ENCODE peak calls at places on chromosomes 12 and 14, in nine cellular contexts. U, O, Z, F, M, L, W, C and B are unnamed samples.

GRCh38 chr14:75307700-75308379 is 29.2 kb downstream of the FOS start:
- DNase-seq in U (peak; percentile 85), L (peak; percentile 88), M (peak; percentile 69), Z (peak; percentile 92), O (peak; percentile 88), W (peak; percentile 44), C (peak; percentile 76), F (peak; percentile 74), B (peak; percentile 86)

GRCh38 chr12:11677024-11677423 is 27.6 kb downstream of the ETV6 start:
- DNase-seq in U (no peak), L (no peak), M (no peak), Z (no peak), C (no peak), W (no peak), F (no peak), O (no peak), B (no peak)

GRCh38 chr12:122230798-122231197 is 4.9 kb upstream of the DIABLO start:
- DNase-seq in W (no peak), F (no peak), M (no peak), L (no peak), O (no peak), C (no peak), U (no peak), Z (no peak), B (no peak)

GRCh38 chr12:17588968-17589367 is 501.0 kb downstream of the RERGL start:
- DNase-seq in M (peak; percentile 4), C (no peak), U (peak; percentile 80), F (no peak), O (no peak), L (no peak), Z (peak; percentile 42), W (peak; percentile 68), B (no peak)

GRCh38 chr12:68240975-68241374 is 12.4 kb downstream of the IL22 start:
- DNase-seq in W (peak; percentile 89), L (peak; percentile 22), Z (no peak), M (no peak), F (peak; percentile 92), U (no peak), C (peak; percentile 57), O (peak; percentile 62), B (no peak)

GRCh38 chr14:86515195-86515594 is 985.3 kb downstream of the FLRT2 start:
- DNase-seq in M (no peak), W (no peak), Z (no peak), L (no peak), F (no peak), O (no peak), C (no peak), U (no peak), B (no peak)

GRCh38 chr12:72574138-72574537 is 302.0 kb downstream of the TRHDE start:
- DNase-seq in U (no peak), O (no peak), C (peak; percentile 12), L (no peak), W (no peak), M (no peak), Z (no peak), F (no peak), B (no peak)

GRCh38 chr12:25994252-25994651 is 35.8 kb downstream of the RASSF8 start:
- DNase-seq in U (no peak), L (no peak), Z (no peak), F (no peak), C (peak; percentile 96), M (no peak), O (no peak), W (no peak), B (no peak)

GRCh38 chr12:2359725-2360629 is 307.2 kb downstream of the CACNA1C start:
- DNase-seq in F (no peak), U (no peak), O (no peak), W (no peak), M (no peak), Z (no peak), L (peak; percentile 11), C (no peak), B (no peak)

GRCh38 chr12:508795-509194 is 49.1 kb downstream of the B4GALNT3 start:
- DNase-seq in M (no peak), W (no peak), O (no peak), C (no peak), L (no peak), Z (no peak), U (no peak), F (no peak), B (no peak)

GRCh38 chr12:3896851-3897351 is 23.7 kb upstream of the PARP11 start:
- DNase-seq in U (no peak), M (no peak), Z (no peak), W (no peak), O (no peak), C (no peak), L (peak; percentile 20), F (peak; percentile 15), B (no peak)

GRCh38 chr14:76904100-76904739 is 78.0 kb downstream of the LRRC74A start:
- DNase-seq in F (no peak), O (no peak), L (no peak), Z (no peak), W (no peak), C (peak; percentile 98), U (peak; percentile 80), M (no peak), B (no peak)

DNA sequence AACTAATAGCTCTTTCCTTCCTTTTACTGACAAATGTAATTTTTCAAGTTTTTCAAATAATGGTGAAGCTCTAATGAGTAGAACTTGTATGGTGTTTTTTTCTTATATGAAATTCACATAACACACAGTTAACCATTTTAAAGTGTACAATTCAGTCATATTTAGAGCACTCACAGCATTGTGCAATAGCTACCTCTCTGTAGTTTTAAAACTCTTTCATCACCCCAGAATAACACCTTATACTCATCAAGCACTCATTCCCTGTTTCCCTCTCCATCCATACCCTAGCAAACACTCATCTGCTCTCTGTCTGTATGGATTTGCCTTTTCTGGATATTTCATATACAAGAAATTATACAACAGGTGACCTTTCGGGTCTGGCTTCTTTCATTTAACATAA is 207.9 kb upstream of the SLC38A2 start:
- DNase-seq in O (no peak), M (no peak), L (no peak), F (no peak), Z (no peak), U (no peak), W (no peak), C (no peak), B (no peak)
- H3K4me1 ChIP-seq in O (peaks cover 2% of the 10 kb centered on the region), M (peaks cover 1% of the 10 kb centered on the region), L (peaks cover 10% of the 10 kb centered on the region), F (peaks cover 3% of the 10 kb centered on the region), Z (peaks cover 6% of the 10 kb centered on the region), U (peaks cover under 1% of the 10 kb centered on the region), W (peaks cover 18% of the 10 kb centered on the region), C (peaks cover under 1% of the 10 kb centered on the region), B (no peaks in the 10 kb centered on the region)

GRCh38 chr12:111780166-111780565 is 13.4 kb downstream of the ALDH2 start:
- DNase-seq in Z (no peak), U (no peak), O (no peak), L (no peak), M (no peak), F (no peak), W (no peak), C (no peak), B (no peak)

GRCh38 chr12:111775205-111776193 is 8.8 kb downstream of the ALDH2 start:
- DNase-seq in C (peak; percentile 93), U (peak; percentile 82), F (peak; percentile 17), L (peak; percentile 88), M (no peak), O (peak; percentile 92), W (no peak), Z (peak; percentile 89), B (peak; percentile 93)

GRCh38 chr12:111780615-111781014 is 13.9 kb downstream of the ALDH2 start:
- DNase-seq in C (no peak), O (no peak), U (no peak), W (no peak), M (no peak), L (no peak), F (no peak), Z (peak; percentile 56), B (peak; percentile 13)

GRCh38 chr12:111776836-111777344 is 10.2 kb downstream of the ALDH2 start:
- DNase-seq in U (no peak), W (no peak), F (no peak), L (no peak), M (no peak), C (peak; percentile 35), Z (no peak), O (no peak), B (no peak)

DNA sequence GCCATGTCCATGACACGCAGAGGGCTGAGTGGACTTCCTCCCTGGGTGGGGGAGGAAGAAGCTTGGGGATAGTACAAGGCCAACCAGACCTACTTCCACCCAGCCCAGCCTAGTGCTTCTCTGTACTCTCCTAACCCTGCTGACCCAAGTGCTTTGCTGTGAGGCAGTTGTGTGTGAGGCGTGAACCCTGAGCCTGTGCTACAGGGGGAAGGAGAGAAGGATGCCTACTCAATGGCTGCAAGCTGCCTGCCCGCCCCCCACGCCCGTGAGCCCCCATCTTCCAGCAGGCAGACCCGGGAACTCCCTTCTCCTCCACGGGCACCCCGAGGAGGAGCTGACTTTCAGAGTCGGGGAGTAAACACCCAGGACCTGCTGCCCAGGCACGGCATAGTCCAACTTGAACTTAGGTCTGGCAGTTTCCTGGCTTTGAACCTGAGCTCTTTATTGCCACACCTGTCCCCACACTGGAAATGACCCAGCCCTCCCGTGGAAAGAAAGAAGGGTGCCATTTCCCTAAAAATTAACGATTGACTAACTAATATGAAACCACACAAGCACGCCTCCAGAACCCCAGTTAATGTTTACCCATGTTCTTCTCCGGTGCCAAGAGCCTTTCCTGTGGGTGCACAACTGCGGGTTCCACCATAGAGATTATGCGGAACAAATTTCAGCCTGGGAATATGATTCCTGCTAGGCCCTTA is 10.8 kb downstream of the ALDH2 start:
- DNase-seq in F (no peak), O (peak; percentile 75), C (no peak), L (no peak), Z (peak; percentile 92), W (no peak), M (no peak), U (peak; percentile 37), B (peak; percentile 76)
- H3K27ac ChIP-seq in F (no peak overlapping the region), O (peak overlapping the region; percentile 97), C (peak overlapping the region; percentile 6), L (peak overlapping the region; percentile 81), Z (peak overlapping the region; percentile 92), W (no peak overlapping the region), M (no peak overlapping the region), U (peak overlapping the region; percentile 70), B (peak overlapping the region; percentile 92)

DNA sequence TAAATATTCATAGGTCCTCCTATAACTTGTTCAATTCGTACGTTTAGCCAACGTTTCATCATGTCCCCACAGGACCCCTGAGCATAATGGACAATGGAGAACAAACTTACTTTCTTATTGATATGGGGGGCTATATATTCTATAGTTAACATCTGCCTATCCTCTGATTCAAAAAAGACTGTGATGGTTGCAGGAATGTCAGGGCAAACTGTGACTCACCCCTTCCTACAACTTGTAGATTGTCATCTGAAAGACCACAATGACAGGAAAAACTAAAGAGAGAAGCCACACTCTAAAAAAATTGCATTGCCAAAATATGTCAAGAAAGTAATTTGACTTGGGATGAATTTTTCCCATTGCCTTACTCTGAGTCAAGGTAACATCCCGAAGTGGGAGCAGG is 50.8 kb downstream of the CATSPERB start:
- DNase-seq in O (no peak), Z (no peak), W (no peak), L (no peak), M (no peak), C (no peak), F (no peak), U (no peak), B (no peak)
- H3K4me1 ChIP-seq in O (no peaks in the 10 kb centered on the region), Z (no peaks in the 10 kb centered on the region), W (no peaks in the 10 kb centered on the region), L (no peaks in the 10 kb centered on the region), M (no peaks in the 10 kb centered on the region), C (no peaks in the 10 kb centered on the region), F (no peaks in the 10 kb centered on the region), U (no peaks in the 10 kb centered on the region), B (no peaks in the 10 kb centered on the region)

DNA sequence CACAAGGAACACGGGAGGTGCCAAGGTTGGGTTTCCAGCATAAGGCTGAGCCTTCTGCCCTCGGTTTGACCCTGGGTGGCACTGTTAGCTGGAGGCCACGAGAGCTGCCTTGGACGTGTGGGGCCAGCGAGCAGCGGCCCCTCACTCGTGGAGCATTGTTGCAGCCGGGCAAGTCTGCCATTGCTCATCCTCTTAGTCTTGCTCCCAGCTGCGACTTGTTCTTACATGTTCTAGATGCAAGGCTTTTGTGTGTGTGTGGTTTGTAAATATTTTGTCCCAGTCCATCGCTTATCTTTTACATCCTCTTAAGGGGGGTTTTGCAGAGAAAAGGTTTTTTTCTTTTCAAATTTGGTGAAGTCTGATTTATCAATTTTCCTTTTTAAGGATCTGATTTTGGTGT is 21.1 kb upstream of the C1S start:
- DNase-seq in C (no peak), F (no peak), W (no peak), Z (no peak), U (no peak), L (no peak), O (no peak), M (no peak), B (no peak)
- H3K27ac ChIP-seq in C (no peak overlapping the region), F (no peak overlapping the region), W (no peak overlapping the region), Z (no peak overlapping the region), U (no peak overlapping the region), L (no peak overlapping the region), O (no peak overlapping the region), M (no peak overlapping the region), B (no peak overlapping the region)